ENCODE peak calls at places on chromosomes 16 and 17, in seven cellular contexts. U is AML-193; B is stimulated activated CD4-positive, alpha-beta T cell treated with anti-CD3 and anti-CD28 coated beads, Interleukin-15, amount 100 ng/mL, for 1 hour; F is T-cell; L is Peyer's patch; N is RCC 7860; S is AG09319. D is an unnamed sample.

GRCh38 chr17:36657763-36658490 is 56.5 kb downstream of the MRM1 start:
- DNase-seq in U (no peak), B (no peak), F (no peak), L (peak), N (no peak), S (no peak), D (peak)

GRCh38 chr17:8056976-8057625 is 18.2 kb downstream of the ALOX15B start:
- DNase-seq in U (no peak), B (no peak), F (no peak), L (no peak), N (no peak), S (no peak), D (no peak)

GRCh38 chr17:17082878-17083277 is 40.6 kb downstream of the MPRIP start:
- DNase-seq in U (no peak), B (no peak), F (no peak), L (no peak), N (no peak), S (no peak), D (no peak)

GRCh38 chr17:72590882-72591499 is 470.2 kb downstream of the SOX9 start:
- DNase-seq in U (no peak), B (no peak), F (no peak), L (no peak), N (peak), S (no peak), D (no peak)

GRCh38 chr17:80920406-80920805 is 71.2 kb upstream of the CHMP6 start:
- DNase-seq in U (no peak), B (no peak), F (no peak), L (no peak), N (no peak), S (no peak), D (no peak)

GRCh38 chr16:81493755-81494433 is 49.3 kb downstream of the CMIP start:
- DNase-seq in U (no peak), B (no peak), F (no peak), L (peak), N (peak), S (no peak), D (no peak)

GRCh38 chr17:82184761-82185160 is 27.9 kb downstream of the CCDC57 start:
- DNase-seq in U (no peak), B (no peak), F (no peak), L (no peak), N (no peak), S (no peak), D (no peak)

GRCh38 chr17:38844261-38844757 is 9.2 kb downstream of the RPL23 start:
- DNase-seq in U (no peak), B (no peak), F (no peak), L (no peak), N (no peak), S (no peak), D (no peak)

GRCh38 chr17:8889458-8890210 is 22.2 kb upstream of the PIK3R6 start:
- DNase-seq in U (no peak), B (no peak), F (no peak), L (no peak), N (no peak), S (no peak), D (no peak)

GRCh38 chr16:88491560-88492310 is 38.7 kb downstream of the ZFPM1 start:
- DNase-seq in U (no peak), B (no peak), F (no peak), L (no peak), N (no peak), S (no peak), D (no peak)

GRCh38 chr17:33811006-33811760 is 443.9 kb upstream of the CCL2 start:
- DNase-seq in U (no peak), B (no peak), F (no peak), L (no peak), N (no peak), S (no peak), D (no peak)

GRCh38 chr16:12573730-12574383 is 229.8 kb downstream of the CPPED1 start:
- DNase-seq in U (peak), B (no peak), F (no peak), L (peak), N (peak), S (no peak), D (peak)

GRCh38 chr16:243348-243747 is 8.7 kb downstream of the FAM234A start:
- DNase-seq in U (no peak), B (no peak), F (no peak), L (peak), N (no peak), S (no peak), D (no peak)

GRCh38 chr17:39617446-39618251 is 9.1 kb upstream of the PPP1R1B start:
- DNase-seq in U (peak), B (peak), F (peak), L (peak), N (peak), S (peak), D (no peak)

GRCh38 chr17:52128721-52129120 is 29.8 kb downstream of the CA10 start:
- DNase-seq in U (no peak), B (no peak), F (no peak), L (no peak), N (no peak), S (no peak), D (no peak)

GRCh38 chr16:14324581-14324980 is 253.5 kb downstream of the MRTFB start:
- DNase-seq in U (no peak), B (no peak), F (no peak), L (no peak), N (peak), S (no peak), D (no peak)

GRCh38 chr17:50575581-50576210 is 15.2 kb downstream of the CACNA1G start:
- DNase-seq in U (no peak), B (no peak), F (no peak), L (no peak), N (no peak), S (no peak), D (no peak)

D was measured in GM20000.